ENCODE peak calls at places on chromosomes 4 and X, in nine cellular contexts. I is ovary; F is A172; W is HuH-7.5; G is activated naive CD4-positive, alpha-beta T cell treated with Interleukin-2 at 50 U/mL for 16 hours; M is left lung; D is T-helper 1 cell; Z is mammary epithelial cell; A is PC-3. T is an unnamed sample.

GRCh38 chrX:15838017-15838416 is 16.6 kb downstream of the AP1S2 start:
- DNase-seq in M (no peak), A (peak; percentile 10), W (no peak), G (peak; percentile 5), I (no peak), Z (no peak), F (no peak), D (no peak), T (no peak)

GRCh38 chrX:24259544-24260240 is 54.2 kb downstream of the SUPT20HL2 start:
- DNase-seq in F (peak; percentile 74), I (no peak), Z (peak; percentile 64), G (no peak), D (peak; percentile 1), A (peak; percentile 67), W (peak; percentile 18), M (no peak), T (peak; percentile 50)

GRCh38 chr4:92304073-92304472 is 307 bp downstream of the GRID2 start:
- DNase-seq in M (peak; percentile 44), D (no peak), Z (no peak), A (peak; percentile 10), I (no peak), F (no peak), G (no peak), W (no peak), T (no peak)

GRCh38 chr4:182124359-182124758 is 118.8 kb upstream of the TENM3 start:
- DNase-seq in G (no peak), M (no peak), D (no peak), I (no peak), Z (peak; percentile 33), W (no peak), A (no peak), F (no peak), T (no peak)

GRCh38 chr4:88409206-88409605 is 30.6 kb downstream of the HERC6 start:
- DNase-seq in W (no peak), A (no peak), G (no peak), M (no peak), Z (no peak), F (no peak), D (no peak), I (no peak), T (no peak)

GRCh38 chr4:41380758-41381157 is 124.0 kb downstream of the UCHL1 start:
- DNase-seq in I (no peak), M (no peak), A (no peak), Z (no peak), F (no peak), W (no peak), G (no peak), D (no peak), T (no peak)

GRCh38 chr4:163167333-163167626 is 590 bp upstream of the NAF1 start:
- DNase-seq in W (no peak), G (no peak), F (no peak), I (no peak), D (no peak), A (no peak), M (no peak), Z (no peak), T (no peak)

GRCh38 chr4:3463556-3464348 is 646 bp downstream of the DOK7 start:
- DNase-seq in M (peak; percentile 79), G (no peak), I (no peak), Z (no peak), W (no peak), F (no peak), D (no peak), A (no peak), T (no peak)

GRCh38 chrX:97616883-97617510 is 733.3 kb downstream of the RPA4 start:
- DNase-seq in Z (peak; percentile 83), I (no peak), M (no peak), A (peak; percentile 82), G (no peak), W (no peak), D (no peak), F (peak; percentile 40), T (no peak)

GRCh38 chrX:148995661-148996060 is 495.2 kb downstream of the AFF2 start:
- DNase-seq in M (no peak), A (no peak), G (no peak), Z (no peak), I (no peak), F (no peak), W (no peak), D (no peak), T (no peak)

GRCh38 chr4:46648088-46648744 is 258.3 kb upstream of the GABRA2 start:
- DNase-seq in D (no peak), G (no peak), I (no peak), F (peak; percentile 25), W (peak; percentile 20), M (no peak), A (peak; percentile 64), Z (peak; percentile 72), T (no peak)

T was measured in right lobe of liver.